ENCODE peak calls at places on chromosomes 1 and 21, in five cellular contexts. One of them, this sample, is unnamed.
A peak's percentile ranks its signal among the peaks of the same experiment; 100 is the strongest.

GRCh38 chr21:41611966-41612606 is 104.1 kb upstream of the TMPRSS2 start:
- DNase-seq in endothelial cell: peak; percentile 43
- DNase-seq in right atrium auricular region: no peak
- DNase-seq in mesothelial cell of epicardium: no peak
- DNase-seq in thoracic aorta: no peak
- DNase-seq in this sample: no peak

GRCh38 chr1:181486098-181486420 is 2.7 kb downstream of the CACNA1E start:
- DNase-seq in thoracic aorta: no peak
- DNase-seq in endothelial cell: no peak
- DNase-seq in mesothelial cell of epicardium: no peak
- DNase-seq in right atrium auricular region: no peak
- DNase-seq in this sample: no peak

GRCh38 chr21:38489283-38489677 is 9.0 kb downstream of the ERG start:
- DNase-seq in thoracic aorta: no peak
- DNase-seq in mesothelial cell of epicardium: no peak
- DNase-seq in right atrium auricular region: no peak
- DNase-seq in endothelial cell: no peak
- DNase-seq in this sample: no peak

GRCh38 chr21:44907966-44908364 is 12.7 kb downstream of the ITGB2 start:
- DNase-seq in right atrium auricular region: no peak
- DNase-seq in endothelial cell: no peak
- DNase-seq in thoracic aorta: no peak
- DNase-seq in mesothelial cell of epicardium: no peak
- DNase-seq in this sample: no peak

GRCh38 chr1:14910947-14911721 is 242.4 kb upstream of the TMEM51 start:
- DNase-seq in thoracic aorta: no peak
- DNase-seq in right atrium auricular region: no peak
- DNase-seq in endothelial cell: no peak
- DNase-seq in mesothelial cell of epicardium: no peak
- DNase-seq in this sample: no peak

GRCh38 chr1:12513176-12513575 is 104.8 kb downstream of the DHRS3 start:
- DNase-seq in mesothelial cell of epicardium: no peak
- DNase-seq in right atrium auricular region: no peak
- DNase-seq in endothelial cell: no peak
- DNase-seq in thoracic aorta: no peak
- DNase-seq in this sample: no peak

GRCh38 chr1:184867866-184868585 is 106.3 kb downstream of the NIBAN1 start:
- DNase-seq in right atrium auricular region: no peak
- DNase-seq in mesothelial cell of epicardium: no peak
- DNase-seq in endothelial cell: no peak
- DNase-seq in thoracic aorta: no peak
- DNase-seq in this sample: no peak

GRCh38 chr1:58657082-58657481 is 42.8 kb downstream of the MYSM1 start:
- DNase-seq in mesothelial cell of epicardium: no peak
- DNase-seq in thoracic aorta: no peak
- DNase-seq in right atrium auricular region: no peak
- DNase-seq in endothelial cell: no peak
- DNase-seq in this sample: no peak

GRCh38 chr1:98903261-98903660 is 101.4 kb downstream of the PLPPR5 start:
- DNase-seq in thoracic aorta: no peak
- DNase-seq in mesothelial cell of epicardium: no peak
- DNase-seq in endothelial cell: no peak
- DNase-seq in right atrium auricular region: no peak
- DNase-seq in this sample: no peak

GRCh38 chr21:17602874-17603273 is 9.8 kb downstream of the BTG3 start:
- DNase-seq in endothelial cell: no peak
- DNase-seq in thoracic aorta: no peak
- DNase-seq in right atrium auricular region: no peak
- DNase-seq in mesothelial cell of epicardium: no peak
- DNase-seq in this sample: no peak

GRCh38 chr21:34351786-34352241 is 12.0 kb upstream of the KCNE2 start:
- DNase-seq in mesothelial cell of epicardium: no peak
- DNase-seq in thoracic aorta: no peak
- DNase-seq in right atrium auricular region: no peak
- DNase-seq in endothelial cell: peak; percentile 36
- DNase-seq in this sample: no peak

GRCh38 chr1:21149430-21149861 is 27.3 kb downstream of the EIF4G3 start:
- DNase-seq in thoracic aorta: no peak
- DNase-seq in endothelial cell: peak; percentile 45
- DNase-seq in mesothelial cell of epicardium: no peak
- DNase-seq in right atrium auricular region: no peak
- DNase-seq in this sample: no peak

GRCh38 chr1:88683516-88683847 is 591 bp upstream of the PKN2 start:
- DNase-seq in right atrium auricular region: no peak
- DNase-seq in thoracic aorta: no peak
- DNase-seq in endothelial cell: peak; percentile 35
- DNase-seq in mesothelial cell of epicardium: peak; percentile 60
- DNase-seq in this sample: peak; percentile 49

GRCh38 chr1:38834221-38834782 is 25.3 kb downstream of the RRAGC start:
- DNase-seq in mesothelial cell of epicardium: no peak
- DNase-seq in endothelial cell: no peak
- DNase-seq in right atrium auricular region: no peak
- DNase-seq in thoracic aorta: no peak
- DNase-seq in this sample: no peak

GRCh38 chr1:65793359-65793732 is 651 bp downstream of the PDE4B start:
- DNase-seq in thoracic aorta: no peak
- DNase-seq in endothelial cell: no peak
- DNase-seq in mesothelial cell of epicardium: no peak
- DNase-seq in right atrium auricular region: no peak
- DNase-seq in this sample: no peak

GRCh38 chr1:229130028-229130668 is 140.8 kb upstream of the RAB4A start:
- DNase-seq in right atrium auricular region: no peak
- DNase-seq in mesothelial cell of epicardium: no peak
- DNase-seq in thoracic aorta: no peak
- DNase-seq in endothelial cell: peak; percentile 7
- DNase-seq in this sample: no peak

GRCh38 chr1:67429011-67429527 is 1.1 kb downstream of the SERBP1 start:
- DNase-seq in right atrium auricular region: no peak
- DNase-seq in mesothelial cell of epicardium: no peak
- DNase-seq in endothelial cell: no peak
- DNase-seq in thoracic aorta: no peak
- DNase-seq in this sample: peak; percentile 63

GRCh38 chr1:1080122-1080753 is 6.1 kb upstream of the RNF223 start:
- DNase-seq in mesothelial cell of epicardium: peak; percentile 58
- DNase-seq in right atrium auricular region: no peak
- DNase-seq in thoracic aorta: no peak
- DNase-seq in endothelial cell: peak; percentile 68
- DNase-seq in this sample: no peak

GRCh38 chr1:228963795-228964177 is 228.5 kb downstream of the RHOU start:
- DNase-seq in mesothelial cell of epicardium: no peak
- DNase-seq in right atrium auricular region: no peak
- DNase-seq in thoracic aorta: no peak
- DNase-seq in endothelial cell: no peak
- DNase-seq in this sample: no peak

GRCh38 chr1:42970143-42970542 is 11.5 kb upstream of the SLC2A1 start:
- DNase-seq in thoracic aorta: no peak
- DNase-seq in endothelial cell: no peak
- DNase-seq in mesothelial cell of epicardium: no peak
- DNase-seq in right atrium auricular region: no peak
- DNase-seq in this sample: no peak

DNA sequence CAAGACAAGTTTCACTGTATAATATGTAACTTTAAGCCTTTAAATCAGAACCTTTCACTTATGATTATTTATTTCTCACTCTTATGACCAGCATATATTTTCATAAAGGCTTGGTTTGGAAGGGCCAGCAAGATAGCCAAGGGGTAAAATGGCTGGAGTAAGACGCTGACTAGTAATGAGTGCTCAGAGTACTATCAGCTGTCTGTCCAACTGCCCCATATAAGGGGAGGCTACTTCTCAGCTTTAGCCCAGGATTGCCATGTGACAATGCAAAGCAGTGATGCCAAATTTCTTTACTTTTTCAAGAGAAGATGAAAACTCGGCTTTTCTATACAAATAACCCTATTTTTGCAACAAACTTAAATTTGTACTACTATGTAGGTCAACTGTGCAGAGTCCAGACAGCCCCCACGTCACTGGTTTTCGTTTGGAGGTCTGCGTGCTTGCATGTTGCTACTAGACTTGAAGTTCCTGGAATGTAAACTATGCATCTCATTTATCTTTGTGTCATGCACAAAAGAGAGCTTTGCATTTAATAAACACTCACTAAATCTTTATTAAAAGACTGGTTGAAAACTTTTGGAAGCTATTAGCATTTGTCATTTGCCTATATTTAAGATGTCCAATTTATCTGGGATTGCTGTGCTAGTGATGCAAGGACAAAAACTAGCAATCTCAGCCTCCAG is 110.4 kb downstream of the TNFSF18 start:
- DNase-seq in right atrium auricular region: no peak
- DNase-seq in endothelial cell: no peak
- DNase-seq in mesothelial cell of epicardium: no peak
- DNase-seq in thoracic aorta: no peak
- DNase-seq in this sample: no peak
- TF ChIP-seq CTCF in right atrium auricular region: no peak
- TF ChIP-seq CTCF in endothelial cell: no peak
- TF ChIP-seq CTCF in mesothelial cell of epicardium: no peak
- TF ChIP-seq CTCF in thoracic aorta: no peak
- TF ChIP-seq CTCF in this sample: no peak

GRCh38 chr1:174167404-174167803 is 8.1 kb downstream of the RABGAP1L start:
- DNase-seq in right atrium auricular region: no peak
- DNase-seq in endothelial cell: no peak
- DNase-seq in thoracic aorta: no peak
- DNase-seq in mesothelial cell of epicardium: no peak
- DNase-seq in this sample: no peak

GRCh38 chr1:174161813-174162212 is 2.5 kb downstream of the RABGAP1L start:
- DNase-seq in right atrium auricular region: no peak
- DNase-seq in mesothelial cell of epicardium: no peak
- DNase-seq in thoracic aorta: no peak
- DNase-seq in endothelial cell: no peak
- DNase-seq in this sample: no peak

GRCh38 chr1:174169342-174169741 is 10.0 kb downstream of the RABGAP1L start:
- DNase-seq in thoracic aorta: no peak
- DNase-seq in endothelial cell: no peak
- DNase-seq in right atrium auricular region: no peak
- DNase-seq in mesothelial cell of epicardium: no peak
- DNase-seq in this sample: no peak

GRCh38 chr1:174166530-174167328 is 7.4 kb downstream of the RABGAP1L start:
- DNase-seq in right atrium auricular region: no peak
- DNase-seq in mesothelial cell of epicardium: no peak
- DNase-seq in endothelial cell: no peak
- DNase-seq in thoracic aorta: no peak
- DNase-seq in this sample: no peak

GRCh38 chr1:174165471-174166137 is 6.3 kb downstream of the RABGAP1L start:
- DNase-seq in right atrium auricular region: no peak
- DNase-seq in endothelial cell: no peak
- DNase-seq in mesothelial cell of epicardium: no peak
- DNase-seq in thoracic aorta: no peak
- DNase-seq in this sample: no peak
- TF ChIP-seq CTCF in right atrium auricular region: no peak
- TF ChIP-seq CTCF in endothelial cell: no peak
- TF ChIP-seq CTCF in mesothelial cell of epicardium: no peak
- TF ChIP-seq CTCF in thoracic aorta: no peak
- TF ChIP-seq CTCF in this sample: no peak

GRCh38 chr21:46661627-46662366 is 26.3 kb downstream of the PRMT2 start:
- DNase-seq in thoracic aorta: no peak
- DNase-seq in mesothelial cell of epicardium: no peak
- DNase-seq in endothelial cell: no peak
- DNase-seq in right atrium auricular region: no peak
- DNase-seq in this sample: no peak

GRCh38 chr21:46660505-46660904 is 25.0 kb downstream of the PRMT2 start:
- DNase-seq in mesothelial cell of epicardium: no peak
- DNase-seq in thoracic aorta: no peak
- DNase-seq in endothelial cell: no peak
- DNase-seq in right atrium auricular region: no peak
- DNase-seq in this sample: no peak

GRCh38 chr21:46662765-46663500 is 27.5 kb downstream of the PRMT2 start:
- DNase-seq in mesothelial cell of epicardium: no peak
- DNase-seq in endothelial cell: no peak
- DNase-seq in right atrium auricular region: no peak
- DNase-seq in thoracic aorta: no peak
- DNase-seq in this sample: no peak

GRCh38 chr21:46662367-46662654 is 26.8 kb downstream of the PRMT2 start:
- DNase-seq in mesothelial cell of epicardium: no peak
- DNase-seq in endothelial cell: no peak
- DNase-seq in right atrium auricular region: no peak
- DNase-seq in thoracic aorta: no peak
- DNase-seq in this sample: no peak

DNA sequence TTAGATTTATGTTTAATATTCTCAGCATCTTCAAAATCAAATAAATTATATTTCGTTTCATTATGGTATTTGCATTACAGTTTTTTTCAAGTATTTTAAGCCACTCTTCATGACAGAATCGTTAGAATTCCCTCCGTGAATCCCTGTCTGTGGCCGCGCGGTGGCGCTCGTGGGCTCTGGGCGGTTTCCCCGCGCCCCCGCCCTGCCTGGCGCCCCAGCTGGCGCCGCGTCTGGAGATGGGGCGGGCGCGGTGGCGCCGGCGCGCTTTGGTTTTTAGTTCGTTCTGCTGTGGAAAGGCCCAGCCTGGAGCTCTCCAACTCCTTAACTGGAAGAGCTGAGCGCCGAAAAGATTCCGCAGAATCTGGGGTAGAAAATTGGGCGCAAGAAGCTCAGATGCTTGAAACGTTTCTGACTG is 25.7 kb downstream of the PRMT2 start:
- DNase-seq in right atrium auricular region: no peak
- DNase-seq in endothelial cell: peak; percentile 67
- DNase-seq in thoracic aorta: no peak
- DNase-seq in mesothelial cell of epicardium: no peak
- DNase-seq in this sample: peak; percentile 56
- TF ChIP-seq CTCF in right atrium auricular region: peak; percentile 88
- TF ChIP-seq CTCF in endothelial cell: peak; percentile 86
- TF ChIP-seq CTCF in thoracic aorta: peak; percentile 69
- TF ChIP-seq CTCF in mesothelial cell of epicardium: peak; percentile 60
- TF ChIP-seq CTCF in this sample: peak; percentile 88

GRCh38 chr1:220347654-220348175 is 75.5 kb upstream of the RAB3GAP2 start:
- DNase-seq in right atrium auricular region: no peak
- DNase-seq in endothelial cell: no peak
- DNase-seq in mesothelial cell of epicardium: no peak
- DNase-seq in thoracic aorta: no peak
- DNase-seq in this sample: no peak

GRCh38 chr1:220356981-220357850 is 85.0 kb upstream of the RAB3GAP2 start:
- DNase-seq in right atrium auricular region: no peak
- DNase-seq in mesothelial cell of epicardium: no peak
- DNase-seq in endothelial cell: no peak
- DNase-seq in thoracic aorta: no peak
- DNase-seq in this sample: no peak

DNA sequence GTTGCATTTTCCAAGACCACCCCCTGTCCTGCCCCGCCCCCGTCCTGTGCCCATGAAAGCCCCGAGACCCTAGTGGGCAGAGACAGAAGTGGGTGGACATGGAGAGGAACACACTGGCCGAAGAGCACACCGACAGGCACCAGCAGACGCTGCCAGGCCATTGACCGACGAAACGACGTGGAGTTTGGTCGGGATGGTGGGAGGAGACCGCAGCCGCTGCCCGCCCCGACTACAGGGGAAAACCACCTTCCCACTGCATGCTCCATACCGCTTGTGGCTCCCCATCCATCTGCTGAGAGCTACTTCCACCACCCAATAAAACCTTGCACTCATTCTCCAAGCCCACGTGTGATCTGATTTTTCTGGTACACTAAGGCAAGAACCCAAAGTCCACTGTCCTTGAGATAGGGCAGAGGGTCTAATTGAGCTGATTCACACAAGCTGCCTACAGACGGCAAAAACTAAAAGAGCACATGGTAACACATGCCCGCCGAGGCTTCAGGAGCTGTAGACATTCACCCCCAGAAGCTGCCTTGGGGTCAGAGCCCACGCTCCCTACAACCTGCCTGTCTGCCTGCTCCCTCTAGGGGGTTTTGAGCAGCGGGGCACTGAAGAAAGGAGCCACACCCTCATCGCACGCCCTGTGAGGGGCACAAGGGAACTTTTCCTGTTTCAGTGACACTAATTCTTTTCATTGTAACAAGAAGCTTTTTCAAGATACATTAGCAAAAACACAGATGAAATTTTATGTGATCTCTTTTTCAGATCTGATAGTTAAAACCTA is 81.2 kb upstream of the RAB3GAP2 start:
- DNase-seq in thoracic aorta: no peak
- DNase-seq in endothelial cell: no peak
- DNase-seq in mesothelial cell of epicardium: no peak
- DNase-seq in right atrium auricular region: no peak
- DNase-seq in this sample: no peak
- TF ChIP-seq CTCF in thoracic aorta: no peak
- TF ChIP-seq CTCF in endothelial cell: no peak
- TF ChIP-seq CTCF in mesothelial cell of epicardium: no peak
- TF ChIP-seq CTCF in right atrium auricular region: no peak
- TF ChIP-seq CTCF in this sample: no peak